ENCODE peak calls at places on chromosomes 4 and X, in five cellular contexts. O, C, H, T and I are unnamed samples.

GRCh38 chr4:122576261-122577188 is 44.3 kb downstream of the IL21 start:
- DNase-seq in O (peak), C (peak), H (no peak), T (no peak), I (peak)

GRCh38 chr4:169205146-169205806 is 65.5 kb downstream of the SH3RF1 start:
- DNase-seq in O (no peak), C (no peak), H (no peak), T (no peak), I (no peak)

GRCh38 chrX:39985551-39985950 is 112.2 kb downstream of the BCOR start:
- DNase-seq in O (peak), C (no peak), H (no peak), T (no peak), I (no peak)

GRCh38 chrX:107827852-107828251 is 2.2 kb downstream of the MID2 start:
- DNase-seq in O (no peak), C (no peak), H (no peak), T (no peak), I (no peak)

GRCh38 chr4:168019921-168020320 is 72.4 kb upstream of the ANXA10 start:
- DNase-seq in O (no peak), C (no peak), H (no peak), T (no peak), I (no peak)

GRCh38 chr4:152223600-152223999 is 312.3 kb downstream of the FBXW7 start:
- DNase-seq in O (no peak), C (no peak), H (no peak), T (no peak), I (no peak)

GRCh38 chr4:74665346-74665745 is 129.0 kb downstream of the BTC start:
- DNase-seq in O (no peak), C (no peak), H (no peak), T (no peak), I (no peak)

GRCh38 chr4:23782778-23783455 is 106.9 kb downstream of the PPARGC1A start:
- DNase-seq in O (no peak), C (no peak), H (no peak), T (no peak), I (no peak)

GRCh38 chr4:683982-684571 is 4.9 kb downstream of the SLC49A3 start:
- DNase-seq in O (peak), C (peak), H (peak), T (no peak), I (peak)

GRCh38 chr4:81180916-81181315 is 34.1 kb downstream of the PRKG2 start:
- DNase-seq in O (no peak), C (no peak), H (no peak), T (no peak), I (no peak)

GRCh38 chr4:28278676-28279075 is 1418.0 kb downstream of the STIM2 start:
- DNase-seq in O (no peak), C (no peak), H (no peak), T (no peak), I (no peak)

GRCh38 chr4:153022233-153022632 is 86.1 kb downstream of the FHDC1 start:
- DNase-seq in O (no peak), C (no peak), H (no peak), T (no peak), I (no peak)

GRCh38 chr4:8906991-8907595 is 35.5 kb upstream of the HMX1 start:
- DNase-seq in O (no peak), C (no peak), H (no peak), T (no peak), I (no peak)

GRCh38 chr4:8907596-8908205 is 36.1 kb upstream of the HMX1 start:
- DNase-seq in O (no peak), C (no peak), H (no peak), T (no peak), I (no peak)

GRCh38 chr4:8905236-8905772 is 33.7 kb upstream of the HMX1 start:
- DNase-seq in O (no peak), C (no peak), H (peak), T (no peak), I (no peak)

GRCh38 chr4:8905773-8906667 is 34.4 kb upstream of the HMX1 start:
- DNase-seq in O (no peak), C (no peak), H (peak), T (no peak), I (no peak)

DNA sequence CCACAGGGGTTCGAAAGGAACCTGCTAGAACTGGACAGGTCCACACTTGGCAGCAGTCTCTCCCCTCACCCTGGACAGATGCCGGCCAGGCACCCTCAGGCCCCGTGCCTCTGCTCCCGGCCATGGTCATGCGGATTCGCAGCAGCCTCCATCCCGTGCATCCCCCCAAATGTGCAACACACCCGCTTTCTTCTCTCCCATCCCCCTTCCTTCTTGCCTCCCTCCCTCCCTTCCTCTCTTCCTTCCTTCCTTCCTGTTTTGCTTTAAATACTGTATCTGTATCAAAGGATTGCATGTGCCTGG is 35.0 kb upstream of the HMX1 start:
- DNase-seq in O (no peak), C (no peak), H (no peak), T (no peak), I (no peak)
- TF ChIP-seq ESRRA in O (no peak), C (no peak), H (no peak), T (no peak), I (no peak)

DNA sequence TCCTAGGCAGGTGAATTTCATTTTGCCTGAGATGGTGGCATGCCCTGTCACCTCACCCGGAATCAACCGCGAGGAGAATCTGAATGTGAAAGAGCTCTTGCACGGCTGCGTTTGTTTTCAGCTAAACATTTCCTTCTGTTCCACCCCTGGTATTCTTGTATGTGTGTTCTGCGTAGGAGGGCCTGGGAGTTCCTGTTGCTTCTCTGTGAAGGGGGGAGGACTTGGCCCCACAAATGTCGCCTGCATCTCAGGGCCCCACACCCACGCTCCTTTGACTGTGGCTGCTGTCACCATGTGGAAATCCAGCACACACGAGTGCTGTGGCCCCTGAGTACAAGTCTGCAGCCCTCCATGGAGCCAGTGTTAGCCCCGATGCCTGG is 45.8 kb upstream of the CLCN4 start:
- DNase-seq in O (no peak), C (no peak), H (no peak), T (peak), I (no peak)
- TF ChIP-seq ESRRA in O (no peak), C (no peak), H (no peak), T (no peak), I (no peak)

GRCh38 chr4:77800483-77801259 is 18.5 kb downstream of the CNOT6L start:
- DNase-seq in O (no peak), C (no peak), H (no peak), T (no peak), I (no peak)
- TF ChIP-seq ESRRA in O (no peak), C (no peak), H (no peak), T (no peak), I (no peak)

GRCh38 chrX:23515028-23515427 is 152.3 kb upstream of the PRDX4 start:
- DNase-seq in O (no peak), C (no peak), H (no peak), T (no peak), I (no peak)
- TF ChIP-seq ESRRA in O (no peak), C (no peak), H (no peak), T (no peak), I (no peak)